ENCODE peak calls at places on chromosomes 12 and 14, in six cellular contexts. E is endothelial cell, M is NCI-H2029, P is substantia nigra, T is NCI-H2171, A is uterus. Q is an unnamed sample.

GRCh38 chr14:104426771-104427125 is 152.8 kb upstream of the C14orf180 start:
- DNase-seq in E (no peak), M (no peak), P (no peak), T (peak), A (no peak), Q (no peak)

GRCh38 chr12:42953021-42953420 is 363.5 kb upstream of the PRICKLE1 start:
- DNase-seq in E (no peak), M (no peak), P (no peak), T (no peak), A (no peak), Q (no peak)

GRCh38 chr12:125944446-125944845 is 879.2 kb downstream of the AACS start:
- DNase-seq in E (no peak), M (no peak), P (no peak), T (no peak), A (no peak), Q (no peak)

GRCh38 chr12:56840922-56841321 is 77.8 kb downstream of the HSD17B6 start:
- DNase-seq in E (no peak), M (no peak), P (no peak), T (peak), A (no peak), Q (no peak)

GRCh38 chr14:35900741-35901140 is 74.6 kb downstream of the BRMS1L start:
- DNase-seq in E (no peak), M (no peak), P (no peak), T (no peak), A (no peak), Q (no peak)

GRCh38 chr12:101044512-101045074 is 165.4 kb downstream of the SLC5A8 start:
- DNase-seq in E (no peak), M (no peak), P (no peak), T (no peak), A (no peak), Q (no peak)

GRCh38 chr12:88419794-88420193 is 160.5 kb downstream of the KITLG start:
- DNase-seq in E (no peak), M (no peak), P (no peak), T (no peak), A (no peak), Q (no peak)

GRCh38 chr14:77107228-77107627 is 9.2 kb downstream of the CIPC start:
- DNase-seq in E (no peak), M (no peak), P (no peak), T (no peak), A (no peak), Q (no peak)